ENCODE peak calls at places on chromosome 9, in four cellular contexts. L is WTC11, E is K562, Z is GM12878. G is an unnamed sample.
A peak's percentile ranks its signal among the peaks of the same experiment; 100 is the strongest.

GRCh38 chr9:89842267-89842768 is 237.5 kb downstream of the GADD45G start:
- DNase-seq in L (no peak), E (no peak), Z (no peak), G (no peak)

GRCh38 chr9:35659340-35659739 is 1.2 kb downstream of the CCDC107 start:
- DNase-seq in L (no peak), Z (no peak), E (no peak), G (no peak)

GRCh38 chr9:79766091-79766490 is 194.3 kb downstream of the TLE4 start:
- DNase-seq in Z (no peak), E (no peak), L (no peak), G (no peak)

GRCh38 chr9:96376926-96377874 is 6.3 kb downstream of the SLC35D2 start:
- DNase-seq in Z (no peak), E (no peak), L (no peak), G (no peak)

GRCh38 chr9:101369286-101369685 is 15.5 kb downstream of the BAAT start:
- DNase-seq in E (no peak), Z (no peak), L (no peak), G (no peak)

GRCh38 chr9:123584202-123585176 is 228.5 kb downstream of the CRB2 start:
- DNase-seq in L (no peak), E (no peak), Z (no peak), G (no peak)

GRCh38 chr9:96161819-96162218 is 140.2 kb downstream of the HSD17B3 start:
- DNase-seq in Z (no peak), E (no peak), L (no peak), G (no peak)

GRCh38 chr9:87650611-87651295 is 75.2 kb upstream of the CTSL start:
- DNase-seq in E (no peak), Z (no peak), L (no peak), G (peak; percentile 53)

GRCh38 chr9:87214991-87215390 is 267.7 kb upstream of the GAS1 start:
- DNase-seq in L (no peak), E (no peak), Z (no peak), G (no peak)

GRCh38 chr9:70486127-70486526 is 71.7 kb upstream of the KLF9 start:
- DNase-seq in Z (no peak), L (no peak), E (no peak), G (no peak)

GRCh38 chr9:78029601-78030552 is 1.7 kb downstream of the GNAQ start:
- DNase-seq in L (no peak), Z (no peak), E (peak; percentile 37), G (no peak)

GRCh38 chr9:13354733-13355132 is 75.2 kb upstream of the MPDZ start:
- DNase-seq in Z (no peak), E (no peak), L (no peak), G (no peak)

GRCh38 chr9:131214457-131214856 is 61.9 kb downstream of the FAM78A start:
- DNase-seq in Z (no peak), L (no peak), E (no peak), G (no peak)

GRCh38 chr9:17802249-17802857 is 223.5 kb downstream of the SH3GL2 start:
- DNase-seq in L (no peak), E (no peak), Z (no peak), G (peak; percentile 10)

GRCh38 chr9:125428060-125428481 is 166.4 kb downstream of the GAPVD1 start:
- DNase-seq in L (peak; percentile 77), E (peak; percentile 88), Z (no peak), G (peak; percentile 49)

GRCh38 chr9:81128701-81129100 is 560.6 kb downstream of the TLE1 start:
- DNase-seq in L (no peak), E (no peak), Z (no peak), G (no peak)

GRCh38 chr9:126915281-126915816 is 767 bp downstream of the RALGPS1 start:
- DNase-seq in Z (no peak), E (no peak), L (peak; percentile 89), G (no peak)

DNA sequence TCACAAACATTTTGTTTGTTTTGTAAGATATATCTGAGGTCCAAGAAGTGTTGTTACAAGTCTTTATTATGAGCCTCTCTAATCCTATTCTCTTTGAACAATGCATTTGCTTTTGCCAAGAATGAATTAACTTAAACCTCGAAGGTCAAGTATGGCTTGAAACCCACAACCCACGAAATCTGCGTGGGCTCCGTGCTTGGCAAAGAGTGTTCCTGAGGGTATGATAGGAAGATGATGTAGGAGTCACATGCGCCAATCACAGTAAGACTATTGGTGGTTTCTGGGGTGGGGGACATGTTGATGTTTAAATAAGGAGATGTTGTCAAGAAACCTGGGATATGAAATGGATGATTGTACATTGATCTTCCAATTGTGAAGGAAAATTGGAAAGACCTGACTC is 330.8 kb upstream of the RFX3 start:
- DNase-seq in E (no peak), Z (no peak), L (no peak), G (no peak)
- TF ChIP-seq MAX in E (no peak), Z (no peak), L (no peak), G (no peak)

GRCh38 chr9:92714016-92714415 is 44.1 kb upstream of the IPPK start:
- DNase-seq in Z (no peak), L (no peak), E (no peak), G (no peak)

GRCh38 chr9:92713528-92713927 is 43.6 kb upstream of the IPPK start:
- DNase-seq in Z (no peak), L (no peak), E (no peak), G (no peak)

GRCh38 chr9:92715488-92716231 is 45.7 kb upstream of the IPPK start:
- DNase-seq in L (peak; percentile 8), E (peak; percentile 60), Z (no peak), G (no peak)

GRCh38 chr9:92716557-92716956 is 46.6 kb upstream of the IPPK start:
- DNase-seq in Z (no peak), L (peak; percentile 97), E (peak; percentile 76), G (peak; percentile 90)

GRCh38 chr9:92714787-92715487 is 45.0 kb upstream of the IPPK start:
- DNase-seq in L (peak; percentile 6), E (no peak), Z (no peak), G (no peak)
- TF ChIP-seq USF1 in L (no peak), E (no peak), Z (no peak), G (no peak)

GRCh38 chr9:133440884-133441283 is 18.7 kb downstream of the ADAMTS13 start:
- DNase-seq in Z (no peak), L (no peak), E (no peak), G (no peak)

GRCh38 chr9:133439337-133439736 is 17.2 kb downstream of the ADAMTS13 start:
- DNase-seq in E (no peak), Z (no peak), L (no peak), G (no peak)

GRCh38 chr9:133436706-133437105 is 14.5 kb downstream of the ADAMTS13 start:
- DNase-seq in E (no peak), L (no peak), Z (no peak), G (no peak)

GRCh38 chr9:133441571-133441970 is 18.2 kb upstream of the CACFD1 start:
- DNase-seq in E (no peak), Z (no peak), L (no peak), G (no peak)

DNA sequence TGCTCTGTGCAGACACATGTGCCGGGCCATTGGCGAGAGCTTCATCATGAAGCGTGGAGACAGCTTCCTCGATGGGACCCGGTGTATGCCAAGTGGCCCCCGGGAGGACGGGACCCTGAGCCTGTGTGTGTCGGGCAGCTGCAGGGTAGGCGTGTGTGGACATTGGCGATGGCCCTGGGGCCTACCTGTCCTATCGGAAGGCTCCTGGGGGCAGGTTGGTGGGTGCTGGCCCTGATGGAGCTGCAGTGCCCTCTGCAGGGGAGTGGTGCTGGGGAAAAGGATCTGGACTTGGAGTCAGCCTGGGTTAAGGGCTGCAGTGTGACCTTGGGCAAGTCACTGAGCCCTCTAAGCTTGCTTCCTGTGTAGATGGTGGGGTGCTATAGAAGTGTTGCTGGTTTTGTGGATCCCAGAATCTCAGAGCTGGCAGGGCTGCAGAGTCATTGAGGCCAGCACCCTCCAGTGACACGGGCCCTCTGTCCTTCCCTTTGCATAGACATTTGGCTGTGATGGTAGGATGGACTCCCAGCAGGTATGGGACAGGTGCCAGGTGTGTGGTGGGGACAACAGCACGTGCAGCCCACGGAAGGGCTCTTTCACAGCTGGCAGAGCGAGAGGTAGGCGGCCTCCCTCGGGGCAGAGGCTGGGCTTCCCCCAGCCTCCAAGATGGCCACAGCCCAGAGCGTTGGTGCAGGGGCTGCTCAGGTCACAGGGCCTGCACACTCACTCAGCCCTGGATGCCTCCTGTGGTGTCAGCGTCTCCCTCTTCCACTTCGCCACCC is 15.8 kb downstream of the ADAMTS13 start:
- DNase-seq in L (peak; percentile 63), E (peak; percentile 64), Z (no peak), G (no peak)
- TF ChIP-seq MAX in L (no peak), E (no peak), Z (no peak), G (no peak)

DNA sequence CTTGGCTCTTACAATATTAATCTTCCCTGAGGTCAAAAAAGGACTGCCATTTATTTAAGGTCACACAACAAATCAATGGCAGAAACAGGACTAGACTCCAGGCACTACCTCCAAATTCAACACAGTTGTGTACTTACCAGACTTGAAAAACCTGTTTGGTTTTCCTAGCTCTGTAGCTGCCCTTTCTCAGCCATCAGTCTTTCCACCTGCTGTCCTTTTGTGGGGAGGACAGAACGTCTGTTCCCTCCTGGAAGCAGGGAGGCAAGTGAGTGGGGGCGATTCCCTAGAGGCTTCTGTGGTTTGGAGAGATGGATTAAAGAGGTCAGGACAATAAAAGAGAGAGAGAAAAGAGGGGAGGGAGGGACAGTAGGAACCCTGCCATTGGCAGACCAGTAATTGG is 14.7 kb downstream of the ASTN2 start:
- DNase-seq in Z (no peak), L (no peak), E (no peak), G (no peak)
- TF ChIP-seq USF1 in Z (no peak), L (no peak), E (no peak), G (no peak)

DNA sequence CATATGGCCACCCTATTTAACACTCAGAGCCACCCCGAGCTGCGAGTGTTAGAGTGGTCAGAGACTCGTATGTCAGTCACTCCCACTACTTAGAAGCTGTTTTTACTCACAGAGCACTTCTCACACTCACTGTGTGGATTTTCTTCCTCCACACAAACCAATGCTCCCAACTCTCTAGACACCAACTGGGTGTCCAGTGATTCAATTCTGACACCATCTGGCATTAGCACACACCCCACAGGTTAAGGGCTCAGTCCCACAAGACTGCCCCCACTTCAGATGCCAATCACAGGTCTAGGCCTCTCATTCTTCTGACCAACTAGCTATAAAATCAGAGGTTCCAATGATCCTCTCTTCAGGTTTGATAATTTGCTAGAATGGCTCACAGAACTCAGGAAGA is 174.8 kb downstream of the FANCC start:
- DNase-seq in L (no peak), Z (no peak), E (no peak), G (no peak)
- TF ChIP-seq MAX in L (no peak), Z (no peak), E (no peak), G (no peak)

GRCh38 chr9:98235126-98235525 is 20.3 kb downstream of the TBC1D2 start:
- DNase-seq in E (no peak), Z (no peak), L (no peak), G (no peak)
- TF ChIP-seq USF1 in E (no peak), Z (no peak), L (no peak), G (no peak)

GRCh38 chr9:122179690-122180074 is 20.0 kb downstream of the MORN5 start:
- DNase-seq in L (no peak), E (no peak), Z (no peak), G (no peak)
- TF ChIP-seq MAX in L (no peak), E (no peak), Z (no peak), G (no peak)

G was measured in SK-N-SH.